ENCODE peak calls at places on chromosome 13, in seven cellular contexts. One of them, this sample, is unnamed.

GRCh38 chr13:84443463-84443862 is 561.2 kb upstream of the SLITRK1 start:
- DNase-seq in CD8-positive, alpha-beta memory T cell: no peak
- DNase-seq in neural progenitor cell: no peak
- DNase-seq in heart right ventricle: no peak
- DNase-seq in stomach: no peak
- DNase-seq in psoas muscle: no peak
- DNase-seq in tibial artery: no peak
- DNase-seq in this sample: no peak

GRCh38 chr13:109595466-109595865 is 190.9 kb downstream of the IRS2 start:
- DNase-seq in stomach: no peak
- DNase-seq in neural progenitor cell: no peak
- DNase-seq in psoas muscle: no peak
- DNase-seq in heart right ventricle: no peak
- DNase-seq in tibial artery: no peak
- DNase-seq in CD8-positive, alpha-beta memory T cell: no peak
- DNase-seq in this sample: no peak

GRCh38 chr13:94764576-94765321 is 52.4 kb upstream of the SOX21 start:
- DNase-seq in stomach: no peak
- DNase-seq in neural progenitor cell: peak
- DNase-seq in CD8-positive, alpha-beta memory T cell: no peak
- DNase-seq in tibial artery: no peak
- DNase-seq in heart right ventricle: no peak
- DNase-seq in psoas muscle: no peak
- DNase-seq in this sample: no peak

GRCh38 chr13:32471187-32471922 is 43.4 kb upstream of the N4BP2L1 start:
- DNase-seq in CD8-positive, alpha-beta memory T cell: no peak
- DNase-seq in heart right ventricle: peak
- DNase-seq in tibial artery: no peak
- DNase-seq in psoas muscle: peak
- DNase-seq in stomach: no peak
- DNase-seq in neural progenitor cell: peak
- DNase-seq in this sample: peak

GRCh38 chr13:30796833-30797601 is 61.7 kb downstream of the ALOX5AP start:
- DNase-seq in CD8-positive, alpha-beta memory T cell: no peak
- DNase-seq in tibial artery: no peak
- DNase-seq in heart right ventricle: no peak
- DNase-seq in stomach: no peak
- DNase-seq in neural progenitor cell: no peak
- DNase-seq in psoas muscle: no peak
- DNase-seq in this sample: no peak

GRCh38 chr13:51258612-51259358 is 36.6 kb downstream of the FAM124A start:
- DNase-seq in neural progenitor cell: no peak
- DNase-seq in CD8-positive, alpha-beta memory T cell: no peak
- DNase-seq in psoas muscle: no peak
- DNase-seq in heart right ventricle: no peak
- DNase-seq in tibial artery: no peak
- DNase-seq in stomach: no peak
- DNase-seq in this sample: peak

GRCh38 chr13:51564671-51565070 is 19.6 kb upstream of the WDFY2 start:
- DNase-seq in neural progenitor cell: no peak
- DNase-seq in psoas muscle: no peak
- DNase-seq in stomach: no peak
- DNase-seq in heart right ventricle: no peak
- DNase-seq in CD8-positive, alpha-beta memory T cell: no peak
- DNase-seq in tibial artery: no peak
- DNase-seq in this sample: no peak

GRCh38 chr13:108269601-108270328 is at the start of gene TNFSF13B:
- DNase-seq in psoas muscle: peak
- DNase-seq in tibial artery: peak
- DNase-seq in stomach: peak
- DNase-seq in heart right ventricle: peak
- DNase-seq in neural progenitor cell: peak
- DNase-seq in CD8-positive, alpha-beta memory T cell: peak
- DNase-seq in this sample: peak

GRCh38 chr13:30715837-30716236 is 19.5 kb upstream of the ALOX5AP start:
- DNase-seq in tibial artery: no peak
- DNase-seq in neural progenitor cell: no peak
- DNase-seq in psoas muscle: no peak
- DNase-seq in heart right ventricle: peak
- DNase-seq in CD8-positive, alpha-beta memory T cell: no peak
- DNase-seq in stomach: no peak
- DNase-seq in this sample: no peak

GRCh38 chr13:49733181-49733951 is 42.1 kb upstream of the EBPL start:
- DNase-seq in tibial artery: no peak
- DNase-seq in heart right ventricle: no peak
- DNase-seq in CD8-positive, alpha-beta memory T cell: no peak
- DNase-seq in neural progenitor cell: no peak
- DNase-seq in psoas muscle: no peak
- DNase-seq in stomach: no peak
- DNase-seq in this sample: no peak

GRCh38 chr13:20494656-20495055 is 31.0 kb downstream of the CRYL1 start:
- DNase-seq in heart right ventricle: no peak
- DNase-seq in CD8-positive, alpha-beta memory T cell: no peak
- DNase-seq in stomach: no peak
- DNase-seq in psoas muscle: no peak
- DNase-seq in tibial artery: no peak
- DNase-seq in neural progenitor cell: no peak
- DNase-seq in this sample: no peak

GRCh38 chr13:101346942-101347728 is 69.2 kb downstream of the NALCN start:
- DNase-seq in psoas muscle: no peak
- DNase-seq in tibial artery: no peak
- DNase-seq in stomach: no peak
- DNase-seq in neural progenitor cell: no peak
- DNase-seq in CD8-positive, alpha-beta memory T cell: no peak
- DNase-seq in heart right ventricle: no peak
- DNase-seq in this sample: no peak

GRCh38 chr13:107242138-107242537 is 674.2 kb upstream of the ARGLU1 start:
- DNase-seq in tibial artery: no peak
- DNase-seq in heart right ventricle: no peak
- DNase-seq in psoas muscle: no peak
- DNase-seq in CD8-positive, alpha-beta memory T cell: no peak
- DNase-seq in stomach: no peak
- DNase-seq in neural progenitor cell: no peak
- DNase-seq in this sample: no peak

GRCh38 chr13:21668665-21669599 is 1.9 kb upstream of the FGF9 start:
- DNase-seq in tibial artery: peak
- DNase-seq in neural progenitor cell: peak
- DNase-seq in CD8-positive, alpha-beta memory T cell: peak
- DNase-seq in psoas muscle: peak
- DNase-seq in heart right ventricle: no peak
- DNase-seq in stomach: no peak
- DNase-seq in this sample: peak

GRCh38 chr13:24348797-24349515 is 39.6 kb downstream of the C1QTNF9 start:
- DNase-seq in tibial artery: no peak
- DNase-seq in psoas muscle: no peak
- DNase-seq in heart right ventricle: no peak
- DNase-seq in neural progenitor cell: no peak
- DNase-seq in stomach: peak
- DNase-seq in CD8-positive, alpha-beta memory T cell: no peak
- DNase-seq in this sample: no peak

GRCh38 chr13:24066405-24067292 is 93.9 kb upstream of the SPATA13 start:
- DNase-seq in psoas muscle: no peak
- DNase-seq in neural progenitor cell: no peak
- DNase-seq in heart right ventricle: no peak
- DNase-seq in CD8-positive, alpha-beta memory T cell: no peak
- DNase-seq in stomach: no peak
- DNase-seq in tibial artery: no peak
- DNase-seq in this sample: no peak

GRCh38 chr13:106352850-106353249 is 182.6 kb downstream of the EFNB2 start:
- DNase-seq in neural progenitor cell: no peak
- DNase-seq in tibial artery: no peak
- DNase-seq in CD8-positive, alpha-beta memory T cell: no peak
- DNase-seq in psoas muscle: no peak
- DNase-seq in heart right ventricle: no peak
- DNase-seq in stomach: no peak
- DNase-seq in this sample: no peak

GRCh38 chr13:95552539-95553270 is at the start of gene CLDN10:
- DNase-seq in psoas muscle: peak
- DNase-seq in neural progenitor cell: peak
- DNase-seq in heart right ventricle: no peak
- DNase-seq in CD8-positive, alpha-beta memory T cell: no peak
- DNase-seq in stomach: no peak
- DNase-seq in tibial artery: no peak
- DNase-seq in this sample: no peak

GRCh38 chr13:23462815-23463559 is 29.5 kb upstream of the SACS start:
- DNase-seq in CD8-positive, alpha-beta memory T cell: no peak
- DNase-seq in heart right ventricle: no peak
- DNase-seq in stomach: no peak
- DNase-seq in tibial artery: no peak
- DNase-seq in psoas muscle: no peak
- DNase-seq in neural progenitor cell: no peak
- DNase-seq in this sample: no peak

GRCh38 chr13:73984949-73985691 is 149.1 kb downstream of the KLF12 start:
- DNase-seq in psoas muscle: no peak
- DNase-seq in heart right ventricle: peak
- DNase-seq in stomach: no peak
- DNase-seq in neural progenitor cell: no peak
- DNase-seq in CD8-positive, alpha-beta memory T cell: peak
- DNase-seq in tibial artery: no peak
- DNase-seq in this sample: no peak

GRCh38 chr13:93477238-93477637 is 250.6 kb downstream of the GPC6 start:
- DNase-seq in psoas muscle: no peak
- DNase-seq in tibial artery: no peak
- DNase-seq in CD8-positive, alpha-beta memory T cell: no peak
- DNase-seq in neural progenitor cell: no peak
- DNase-seq in stomach: no peak
- DNase-seq in heart right ventricle: no peak
- DNase-seq in this sample: no peak

GRCh38 chr13:78660130-78660857 is 1.3 kb upstream of the OBI1 start:
- DNase-seq in CD8-positive, alpha-beta memory T cell: no peak
- DNase-seq in stomach: no peak
- DNase-seq in heart right ventricle: no peak
- DNase-seq in psoas muscle: no peak
- DNase-seq in neural progenitor cell: no peak
- DNase-seq in tibial artery: peak
- DNase-seq in this sample: no peak

GRCh38 chr13:48904668-48905290 is 70.9 kb upstream of the FNDC3A start:
- DNase-seq in CD8-positive, alpha-beta memory T cell: no peak
- DNase-seq in heart right ventricle: no peak
- DNase-seq in tibial artery: no peak
- DNase-seq in neural progenitor cell: no peak
- DNase-seq in stomach: no peak
- DNase-seq in psoas muscle: no peak
- DNase-seq in this sample: no peak

GRCh38 chr13:45206340-45206739 is 5.5 kb upstream of the KCTD4 start:
- DNase-seq in neural progenitor cell: no peak
- DNase-seq in CD8-positive, alpha-beta memory T cell: no peak
- DNase-seq in psoas muscle: no peak
- DNase-seq in stomach: no peak
- DNase-seq in tibial artery: no peak
- DNase-seq in heart right ventricle: no peak
- DNase-seq in this sample: no peak

GRCh38 chr13:22278336-22278929 is 607.6 kb downstream of the FGF9 start:
- DNase-seq in CD8-positive, alpha-beta memory T cell: peak
- DNase-seq in stomach: peak
- DNase-seq in heart right ventricle: peak
- DNase-seq in neural progenitor cell: peak
- DNase-seq in tibial artery: peak
- DNase-seq in psoas muscle: no peak
- DNase-seq in this sample: peak

DNA sequence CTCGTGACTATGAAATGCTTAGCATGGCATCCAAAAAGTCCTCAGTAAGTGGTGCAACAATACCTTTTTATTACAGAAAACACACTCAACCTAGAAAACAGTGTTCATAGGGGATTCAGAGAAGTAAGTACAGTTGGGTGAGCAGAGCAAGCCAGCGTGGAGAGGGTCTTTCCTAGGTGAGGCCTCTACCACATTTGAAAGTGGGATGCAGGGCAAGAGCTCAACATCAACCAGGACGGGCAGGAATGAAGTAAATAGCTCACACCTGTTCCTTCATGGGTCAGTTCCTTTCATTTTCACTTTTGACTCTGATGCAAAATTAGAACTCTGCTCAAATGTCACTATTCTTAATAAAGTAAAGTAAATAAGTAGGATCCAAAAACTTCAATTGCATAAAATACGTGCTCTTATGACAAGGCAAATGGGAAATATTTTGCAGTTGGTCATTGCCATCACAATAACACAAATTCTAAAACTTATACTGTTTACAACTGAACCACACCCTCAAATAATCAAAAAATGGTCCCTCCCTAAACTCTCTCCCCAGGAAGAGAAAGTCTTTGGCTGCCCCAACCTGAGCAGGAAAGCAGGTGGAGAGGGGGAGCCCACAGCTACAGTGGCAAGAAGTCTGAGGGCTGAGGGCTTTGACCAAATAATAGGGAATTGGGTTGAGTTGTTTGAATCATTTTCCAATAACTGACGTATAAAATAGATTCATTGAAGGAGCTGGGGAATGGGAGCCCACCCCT is 20.2 kb downstream of the CHAMP1 start:
- DNase-seq in stomach: no peak
- DNase-seq in CD8-positive, alpha-beta memory T cell: no peak
- DNase-seq in heart right ventricle: no peak
- DNase-seq in tibial artery: no peak
- DNase-seq in psoas muscle: no peak
- DNase-seq in neural progenitor cell: no peak
- DNase-seq in this sample: no peak
- H3K27ac ChIP-seq in stomach: no peak
- H3K27ac ChIP-seq in CD8-positive, alpha-beta memory T cell: no peak
- H3K27ac ChIP-seq in heart right ventricle: no peak
- H3K27ac ChIP-seq in tibial artery: no peak
- H3K27ac ChIP-seq in psoas muscle: no peak
- H3K27ac ChIP-seq in neural progenitor cell: peak
- H3K27ac ChIP-seq in this sample: no peak

DNA sequence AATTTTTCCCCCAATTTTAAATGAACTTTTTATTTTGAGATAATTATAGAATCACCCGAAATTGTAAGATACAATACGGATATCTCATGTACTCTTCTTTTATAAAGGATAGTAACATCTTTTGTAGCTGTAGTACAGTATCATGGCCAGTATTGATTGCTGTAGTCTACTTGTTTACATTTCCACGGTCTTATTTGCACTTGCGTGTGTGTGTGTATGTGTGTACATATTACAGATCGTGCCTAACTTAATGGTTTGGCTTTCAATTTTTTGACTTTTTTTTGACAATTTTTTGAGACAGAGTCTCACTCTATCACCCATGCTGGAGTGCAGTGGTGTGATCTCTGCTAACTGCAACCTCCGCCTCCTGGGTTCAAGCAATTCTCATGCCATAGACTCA is 6.7 kb downstream of the PAN3 start:
- DNase-seq in tibial artery: no peak
- DNase-seq in stomach: no peak
- DNase-seq in neural progenitor cell: no peak
- DNase-seq in psoas muscle: no peak
- DNase-seq in heart right ventricle: no peak
- DNase-seq in CD8-positive, alpha-beta memory T cell: no peak
- DNase-seq in this sample: no peak
- H3K27ac ChIP-seq in tibial artery: no peak
- H3K27ac ChIP-seq in stomach: no peak
- H3K27ac ChIP-seq in neural progenitor cell: no peak
- H3K27ac ChIP-seq in psoas muscle: no peak
- H3K27ac ChIP-seq in heart right ventricle: no peak
- H3K27ac ChIP-seq in CD8-positive, alpha-beta memory T cell: no peak
- H3K27ac ChIP-seq in this sample: no peak

GRCh38 chr13:112889351-112890290 is 79.4 kb upstream of the MCF2L start:
- DNase-seq in CD8-positive, alpha-beta memory T cell: no peak
- DNase-seq in psoas muscle: no peak
- DNase-seq in heart right ventricle: no peak
- DNase-seq in tibial artery: no peak
- DNase-seq in neural progenitor cell: no peak
- DNase-seq in stomach: no peak
- DNase-seq in this sample: no peak
- H3K27ac ChIP-seq in CD8-positive, alpha-beta memory T cell: no peak
- H3K27ac ChIP-seq in psoas muscle: no peak
- H3K27ac ChIP-seq in heart right ventricle: no peak
- H3K27ac ChIP-seq in tibial artery: no peak
- H3K27ac ChIP-seq in neural progenitor cell: no peak
- H3K27ac ChIP-seq in stomach: no peak
- H3K27ac ChIP-seq in this sample: no peak

GRCh38 chr13:75479102-75479501 is 2.9 kb downstream of the TBC1D4 start:
- DNase-seq in CD8-positive, alpha-beta memory T cell: no peak
- DNase-seq in stomach: no peak
- DNase-seq in psoas muscle: no peak
- DNase-seq in tibial artery: no peak
- DNase-seq in heart right ventricle: no peak
- DNase-seq in neural progenitor cell: no peak
- DNase-seq in this sample: no peak
- H3K27ac ChIP-seq in CD8-positive, alpha-beta memory T cell: no peak
- H3K27ac ChIP-seq in stomach: no peak
- H3K27ac ChIP-seq in psoas muscle: peak
- H3K27ac ChIP-seq in tibial artery: no peak
- H3K27ac ChIP-seq in heart right ventricle: peak
- H3K27ac ChIP-seq in neural progenitor cell: no peak
- H3K27ac ChIP-seq in this sample: peak